ENCODE peak calls at places on chromosome 1, in six cellular contexts. L is PC-3, Q is HCT116, E is SK-N-SH, V is GM23248, A is MM.1S. W is an unnamed sample.

GRCh38 chr1:187471555-187471954 is 642.8 kb downstream of the PLA2G4A start:
- DNase-seq in A (no peak), V (peak), Q (no peak), L (peak), E (no peak), W (no peak)

GRCh38 chr1:44895919-44896734 is 53.1 kb upstream of the PTCH2 start:
- DNase-seq in V (no peak), L (no peak), A (no peak), Q (no peak), E (no peak), W (no peak)

GRCh38 chr1:226534645-226535044 is 13.9 kb upstream of the STUM start:
- DNase-seq in A (no peak), V (no peak), E (no peak), L (no peak), Q (no peak), W (no peak)

GRCh38 chr1:65525297-65526048 is 105.0 kb downstream of the LEPR start:
- DNase-seq in Q (no peak), A (no peak), L (no peak), V (peak), E (peak), W (peak)

GRCh38 chr1:213474054-213474453 is 423.0 kb downstream of the RPS6KC1 start:
- DNase-seq in E (no peak), Q (no peak), L (no peak), A (no peak), V (no peak), W (no peak)

GRCh38 chr1:33342041-33342723 is 21.3 kb upstream of the A3GALT2 start:
- DNase-seq in A (no peak), V (peak), E (no peak), L (peak), Q (no peak), W (peak)

GRCh38 chr1:116770625-116771024 is 16.4 kb downstream of the CD2 start:
- DNase-seq in E (no peak), Q (no peak), A (peak), L (no peak), V (no peak), W (no peak)

GRCh38 chr1:31705080-31705866 is 1.5 kb upstream of the COL16A1 start:
- DNase-seq in Q (no peak), L (peak), V (peak), A (peak), E (peak), W (peak)

GRCh38 chr1:17281775-17282181 is 26.2 kb upstream of the PADI4 start:
- DNase-seq in V (no peak), E (no peak), A (peak), L (no peak), Q (no peak), W (no peak)

GRCh38 chr1:164562947-164563346 is 4.0 kb downstream of the PBX1 start:
- DNase-seq in V (no peak), E (no peak), A (no peak), L (no peak), Q (no peak), W (no peak)
- H3K9ac ChIP-seq in V (peak), E (no peak), A (no peak), L (no peak), Q (no peak), W (no peak)

DNA sequence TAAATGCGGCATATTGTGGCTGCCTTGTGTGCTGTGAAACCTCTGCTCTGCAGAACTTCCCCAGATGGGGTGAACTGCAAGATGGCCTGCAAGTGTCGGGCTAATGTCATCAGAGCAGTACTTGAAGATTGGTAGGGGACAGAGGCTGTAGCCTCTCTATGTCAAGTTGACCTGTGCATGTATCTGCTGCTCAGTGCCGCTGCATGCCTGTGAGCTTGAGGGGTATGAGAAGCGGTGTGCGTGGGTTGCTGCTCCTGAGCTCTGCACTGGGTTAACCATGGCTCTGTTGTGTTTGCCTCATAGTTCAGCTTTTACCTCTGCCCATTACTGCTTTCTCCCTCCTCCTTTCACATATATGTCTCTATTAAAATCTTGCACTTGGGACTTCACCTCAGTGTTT is 83.2 kb downstream of the WDR3 start:
- DNase-seq in L (no peak), Q (no peak), V (no peak), E (no peak), A (no peak), W (no peak)
- H3K4me2 ChIP-seq in L (no peak), Q (no peak), V (no peak), E (no peak), A (no peak), W (no peak)

GRCh38 chr1:51858892-51859291 is 19.6 kb downstream of the NRDC start:
- DNase-seq in A (no peak), L (no peak), V (no peak), E (no peak), Q (no peak), W (no peak)

GRCh38 chr1:51850420-51851297 is 27.9 kb downstream of the NRDC start:
- DNase-seq in V (no peak), A (no peak), L (no peak), Q (no peak), E (peak), W (no peak)

GRCh38 chr1:51851882-51852396 is 26.6 kb downstream of the NRDC start:
- DNase-seq in V (no peak), Q (no peak), L (no peak), E (no peak), A (no peak), W (no peak)

GRCh38 chr1:51855624-51856023 is 22.9 kb downstream of the NRDC start:
- DNase-seq in A (no peak), E (no peak), L (no peak), Q (no peak), V (no peak), W (no peak)

DNA sequence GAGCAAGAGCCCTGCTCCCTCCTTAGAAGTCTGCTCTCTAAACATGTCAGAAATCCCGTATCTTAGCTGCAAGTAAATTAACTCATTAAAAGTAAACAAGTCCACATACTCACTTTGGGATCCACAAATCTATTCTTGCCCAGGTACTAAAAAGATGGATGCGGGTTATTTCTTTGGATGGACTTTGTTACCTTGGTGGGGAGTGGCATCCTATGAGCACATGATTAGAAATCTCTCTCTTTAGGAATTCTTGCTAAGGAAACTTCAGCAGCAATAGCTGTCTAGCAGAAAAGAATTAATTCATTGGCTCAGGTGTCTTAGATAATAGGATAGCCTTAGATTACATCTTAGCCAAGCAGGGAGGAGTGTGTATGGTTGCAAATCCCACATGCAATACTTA is 25.2 kb downstream of the NRDC start:
- DNase-seq in Q (no peak), A (no peak), L (no peak), V (no peak), E (no peak), W (no peak)
- TF ChIP-seq EZH2phosphoT487 in Q (no peak), A (no peak), L (no peak), V (no peak), E (no peak), W (no peak)

DNA sequence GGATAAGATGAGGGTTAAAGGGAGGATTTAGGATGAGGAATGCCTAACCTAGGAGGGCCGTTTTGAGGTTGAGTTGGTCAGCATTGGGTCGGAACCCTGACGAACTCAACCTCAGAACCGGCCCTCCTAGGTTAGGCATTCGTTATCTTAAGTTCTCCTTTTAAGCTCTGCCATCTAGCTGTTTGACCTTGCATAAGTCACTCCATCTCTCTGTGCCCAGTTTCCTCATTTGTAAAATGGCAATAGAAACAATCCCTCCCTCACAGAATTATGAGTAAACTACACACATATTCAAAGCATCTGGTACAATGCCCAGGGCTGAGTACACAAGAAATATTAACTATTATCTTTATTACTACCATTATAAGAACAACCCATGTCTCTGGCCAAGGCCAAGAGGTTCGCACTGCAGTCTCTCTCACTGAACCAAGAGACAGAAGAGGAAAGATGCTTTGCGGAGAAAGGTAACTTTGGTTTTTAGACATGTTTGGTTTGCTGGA is 4.8 kb downstream of the ABCB10 start:
- DNase-seq in Q (no peak), L (no peak), V (peak), A (no peak), E (no peak), W (no peak)
- H3K9ac ChIP-seq in Q (no peak), L (no peak), V (no peak), A (no peak), E (no peak), W (no peak)

DNA sequence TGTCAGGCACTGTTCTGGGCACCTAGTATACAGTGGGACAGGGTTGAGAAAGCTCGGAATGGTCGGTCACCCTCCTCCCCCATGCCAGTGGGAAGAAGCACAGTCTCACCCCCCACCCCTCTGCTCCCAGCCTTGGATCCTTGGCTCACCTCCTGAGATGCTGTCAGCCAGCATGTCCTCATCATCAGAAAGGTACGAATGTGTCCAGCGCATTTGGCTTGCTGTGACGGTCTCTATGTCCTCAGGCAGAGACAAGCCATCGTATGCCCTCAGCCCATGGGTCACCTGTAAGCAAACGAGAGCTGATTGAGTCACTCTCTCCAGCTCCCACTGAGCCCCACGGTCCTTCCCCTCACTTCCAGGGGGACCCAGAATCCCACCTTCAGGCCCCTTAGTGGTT is 41.1 kb downstream of the HSPG2 start:
- DNase-seq in V (no peak), A (no peak), Q (no peak), E (no peak), L (no peak), W (no peak)
- H3K4me2 ChIP-seq in V (no peak), A (no peak), Q (no peak), E (no peak), L (no peak), W (no peak)

GRCh38 chr1:159867322-159868064 is 5.0 kb upstream of the VSIG8 start:
- DNase-seq in E (no peak), A (no peak), L (no peak), V (peak), Q (no peak), W (no peak)
- TF ChIP-seq EZH2phosphoT487 in E (no peak), A (no peak), L (no peak), V (no peak), Q (no peak), W (no peak)

GRCh38 chr1:97920275-97920831 is 481 bp downstream of the DPYD start:
- DNase-seq in A (no peak), L (peak), Q (no peak), E (no peak), V (peak), W (peak)

GRCh38 chr1:97919568-97920261 is 1.1 kb downstream of the DPYD start:
- DNase-seq in Q (no peak), L (peak), A (peak), E (no peak), V (peak), W (no peak)

GRCh38 chr1:97913506-97913905 is 7.3 kb downstream of the DPYD start:
- DNase-seq in Q (no peak), V (no peak), A (no peak), L (peak), E (no peak), W (no peak)

GRCh38 chr1:97920832-97921571 is at the start of gene DPYD:
- DNase-seq in V (peak), Q (peak), L (peak), A (peak), E (peak), W (peak)

DNA sequence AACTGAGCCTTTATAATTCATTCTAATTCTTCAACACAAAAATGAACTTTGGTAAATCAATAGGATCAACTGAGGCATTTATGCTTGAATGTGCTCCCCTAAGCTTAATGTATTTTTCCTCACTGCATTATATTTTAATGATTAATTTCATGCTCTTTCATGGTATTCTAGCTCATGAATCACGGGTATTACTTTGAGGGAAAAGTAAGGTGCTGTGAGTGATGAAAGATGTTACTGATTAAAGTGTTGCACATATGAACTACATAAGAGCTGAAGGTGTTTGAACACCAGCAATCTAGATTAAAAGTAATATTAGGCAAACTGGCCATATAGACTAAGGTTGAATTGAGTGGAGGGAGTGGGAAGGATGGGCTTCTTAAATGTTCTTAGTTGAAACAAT is 1.9 kb downstream of the DPYD start:
- DNase-seq in Q (no peak), A (no peak), V (no peak), E (no peak), L (no peak), W (no peak)
- H3K9ac ChIP-seq in Q (no peak), A (no peak), V (peak), E (peak), L (peak), W (no peak)